ENCODE peak calls at places on chromosome 12, in six cellular contexts. F is testis, C is transverse colon, L is stomach, S is thyroid gland, N is K562. O is an unnamed sample.

GRCh38 chr12:131287938-131288797 is 334.5 kb downstream of the ADGRD1 start:
- DNase-seq in N (no peak), L (no peak), F (peak), S (no peak), C (no peak), O (no peak)

GRCh38 chr12:111268738-111269572 is 99.9 kb downstream of the PHETA1 start:
- DNase-seq in F (no peak), C (no peak), N (peak), S (no peak), L (no peak), O (no peak)

GRCh38 chr12:117671734-117672133 is 297.1 kb downstream of the KSR2 start:
- DNase-seq in S (peak), N (peak), C (no peak), L (no peak), F (peak), O (no peak)

GRCh38 chr12:1644523-1645438 is 15.8 kb downstream of the WNT5B start:
- DNase-seq in S (peak), N (no peak), F (peak), L (peak), C (peak), O (peak)

GRCh38 chr12:87107270-87107669 is 851.1 kb upstream of the MGAT4C start:
- DNase-seq in N (no peak), C (no peak), L (no peak), F (no peak), S (no peak), O (no peak)

GRCh38 chr12:56189336-56189917 is at the start of gene SMARCC2:
- DNase-seq in L (peak), N (peak), C (peak), F (peak), S (peak), O (peak)

GRCh38 chr12:132593938-132594358 is 16.4 kb downstream of the LRCOL1 start:
- DNase-seq in N (peak), S (peak), F (peak), L (peak), C (peak), O (peak)

GRCh38 chr12:92341333-92341691 is 195.7 kb upstream of the BTG1 start:
- DNase-seq in C (no peak), N (peak), L (no peak), F (no peak), S (no peak), O (no peak)

GRCh38 chr12:70646850-70647249 is 9.6 kb upstream of the PTPRB start:
- DNase-seq in F (no peak), L (no peak), N (no peak), S (no peak), C (no peak), O (no peak)

GRCh38 chr12:123253606-123254459 is 17.8 kb downstream of the CDK2AP1 start:
- DNase-seq in C (no peak), L (peak), F (no peak), N (no peak), S (no peak), O (no peak)

GRCh38 chr12:69657376-69658137 is 41.5 kb downstream of the BEST3 start:
- DNase-seq in S (no peak), C (no peak), L (no peak), N (peak), F (no peak), O (no peak)

GRCh38 chr12:5379737-5380496 is 52.0 kb upstream of the NTF3 start:
- DNase-seq in L (no peak), S (no peak), F (no peak), C (no peak), N (no peak), O (no peak)

GRCh38 chr12:53443955-53444354 is 2.4 kb downstream of the PRR13 start:
- DNase-seq in S (no peak), L (peak), C (no peak), F (no peak), N (no peak), O (no peak)

GRCh38 chr12:93111791-93112208 is 182.7 kb upstream of the EEA1 start:
- DNase-seq in S (no peak), F (no peak), N (no peak), L (no peak), C (no peak), O (no peak)

GRCh38 chr12:49232940-49233841 is 31.7 kb upstream of the TUBA1C start:
- DNase-seq in S (no peak), C (peak), F (peak), L (peak), N (peak), O (peak)

GRCh38 chr12:570237-570925 is 92.9 kb downstream of the NINJ2 start:
- DNase-seq in C (peak), S (peak), F (peak), N (peak), L (peak), O (peak)

GRCh38 chr12:78470354-78471195 is 394.0 kb upstream of the SYT1 start:
- DNase-seq in S (peak), F (peak), L (no peak), N (no peak), C (peak), O (no peak)

GRCh38 chr12:126362964-126363363 is 1297.7 kb downstream of the AACS start:
- DNase-seq in L (no peak), F (peak), N (no peak), C (no peak), S (no peak), O (no peak)

GRCh38 chr12:29756741-29757390 is 26.9 kb downstream of the TMTC1 start:
- DNase-seq in S (no peak), F (no peak), L (no peak), N (no peak), C (no peak), O (no peak)

GRCh38 chr12:69566603-69567002 is 18.7 kb upstream of the CCT2 start:
- DNase-seq in C (no peak), L (no peak), S (no peak), F (no peak), N (no peak), O (no peak)

GRCh38 chr12:27523642-27524488 is at the start of gene PPFIBP1:
- DNase-seq in L (peak), N (peak), F (peak), S (peak), C (peak), O (peak)
- TF ChIP-seq CTCF in L (peak), N (no peak), F (no peak), S (no peak), C (peak), O (peak)

DNA sequence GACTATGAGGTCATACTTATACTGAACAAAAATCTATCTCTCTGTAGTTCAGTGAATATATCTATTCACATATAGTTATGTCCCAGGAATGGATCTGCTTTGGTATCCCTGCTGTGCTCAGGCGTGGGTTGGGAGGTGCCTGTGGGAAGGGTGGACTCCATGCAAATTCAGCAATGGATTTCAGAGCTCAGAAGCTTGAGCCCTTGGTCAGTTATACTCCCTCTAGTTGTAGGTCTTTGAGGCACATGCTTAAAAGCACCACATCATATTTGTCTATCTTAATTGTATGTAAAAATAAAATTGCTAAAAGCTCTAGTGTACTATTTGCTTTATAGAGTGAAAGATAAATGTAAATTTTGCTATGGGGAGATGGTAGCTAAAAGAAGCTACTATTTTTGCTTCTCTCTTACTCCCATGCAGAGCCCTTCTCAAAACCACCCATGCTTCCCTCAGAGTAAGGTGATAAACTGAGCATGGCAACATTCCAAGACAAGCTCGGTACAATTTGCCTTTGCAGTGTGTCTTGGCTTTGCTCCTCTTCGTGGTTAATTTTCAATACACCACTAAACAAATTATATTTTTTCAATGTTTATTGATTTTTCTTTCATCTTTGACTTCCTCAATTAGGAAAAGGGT is 54.9 kb downstream of the SLC16A7 start:
- DNase-seq in C (no peak), S (no peak), L (no peak), F (no peak), N (no peak), O (no peak)
- H3K27ac ChIP-seq in C (no peak), S (no peak), L (no peak), F (no peak), N (no peak), O (no peak)

GRCh38 chr12:121795029-121795977 is 1.8 kb upstream of the RHOF start:
- DNase-seq in L (peak), C (peak), F (peak), N (peak), S (peak), O (peak)
- TF ChIP-seq POLR2A in L (no peak), C (no peak), F (no peak), N (peak), S (no peak), O (no peak)

GRCh38 chr12:116524964-116525379 is 34.2 kb upstream of the MAP1LC3B2 start:
- DNase-seq in S (no peak), C (no peak), F (no peak), L (no peak), N (no peak), O (peak)
- TF ChIP-seq CTCF in S (no peak), C (no peak), F (no peak), L (no peak), N (no peak), O (no peak)

GRCh38 chr12:113235976-113236375 is 14.7 kb downstream of the TPCN1 start:
- DNase-seq in F (no peak), L (peak), S (peak), N (no peak), C (no peak), O (no peak)

GRCh38 chr12:113234483-113234882 is 13.2 kb downstream of the TPCN1 start:
- DNase-seq in S (no peak), N (no peak), L (peak), F (no peak), C (no peak), O (no peak)

GRCh38 chr12:113232787-113233585 is 11.7 kb downstream of the TPCN1 start:
- DNase-seq in L (peak), F (no peak), S (peak), C (peak), N (no peak), O (no peak)

GRCh38 chr12:113232232-113232615 is 11.0 kb downstream of the TPCN1 start:
- DNase-seq in F (no peak), S (peak), C (no peak), N (no peak), L (peak), O (no peak)

DNA sequence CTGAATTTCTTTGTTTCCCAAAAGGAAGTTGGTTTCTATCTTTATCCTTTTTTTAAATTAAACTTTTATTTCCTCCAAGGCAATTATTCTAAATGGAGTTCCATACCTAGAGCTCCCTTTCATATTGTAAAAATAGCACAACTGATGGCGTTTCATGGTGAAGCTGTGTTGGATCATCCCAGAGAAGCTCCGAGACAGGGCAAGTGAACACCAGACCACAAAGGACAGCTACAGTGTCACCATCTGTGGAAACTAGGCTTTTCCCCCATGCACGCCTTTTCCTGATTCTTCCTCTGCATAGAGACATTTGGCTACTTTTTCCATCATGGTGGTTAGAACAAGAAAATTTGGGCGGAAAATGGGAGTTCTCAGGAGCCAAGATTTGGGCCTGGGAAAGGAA is 12.7 kb downstream of the TPCN1 start:
- DNase-seq in S (no peak), C (no peak), F (no peak), L (no peak), N (no peak), O (no peak)
- H3K27ac ChIP-seq in S (peak), C (no peak), F (no peak), L (peak), N (no peak), O (no peak)

GRCh38 chr12:51217133-51217967 is 512 bp downstream of the POU6F1 start:
- DNase-seq in L (peak), C (peak), S (peak), N (peak), F (peak), O (peak)
- TF ChIP-seq POLR2A in L (no peak), C (no peak), S (peak), N (no peak), F (no peak), O (no peak)